ENCODE peak calls at places on chromosomes 6 and 20, in six cellular contexts. One of them, this sample, is unnamed. For H3K4me1, the result is how much of the 10 kb centered on the place peaks cover.

GRCh38 chr6:108737594-108738546 is 110.4 kb upstream of the ARMC2 start:
- DNase-seq in IMR-90: peak
- DNase-seq in cardiac muscle cell: peak
- DNase-seq in upper lobe of right lung: no peak
- DNase-seq in ascending aorta: peak
- DNase-seq in A549: peak
- DNase-seq in this sample: peak

GRCh38 chr20:1357921-1358671 is 29.2 kb upstream of the SDCBP2 start:
- DNase-seq in IMR-90: peak
- DNase-seq in cardiac muscle cell: peak
- DNase-seq in upper lobe of right lung: no peak
- DNase-seq in ascending aorta: no peak
- DNase-seq in A549: no peak
- DNase-seq in this sample: peak

GRCh38 chr20:3843490-3843889 is 3.1 kb upstream of the MAVS start:
- DNase-seq in IMR-90: peak
- DNase-seq in cardiac muscle cell: peak
- DNase-seq in upper lobe of right lung: no peak
- DNase-seq in ascending aorta: no peak
- DNase-seq in A549: peak
- DNase-seq in this sample: peak

GRCh38 chr6:159094444-159095252 is 49.9 kb upstream of the TAGAP start:
- DNase-seq in IMR-90: no peak
- DNase-seq in cardiac muscle cell: no peak
- DNase-seq in upper lobe of right lung: no peak
- DNase-seq in ascending aorta: no peak
- DNase-seq in A549: no peak
- DNase-seq in this sample: no peak

GRCh38 chr6:35895560-35895959 is 25.3 kb downstream of the SRPK1 start:
- DNase-seq in IMR-90: peak
- DNase-seq in cardiac muscle cell: no peak
- DNase-seq in upper lobe of right lung: no peak
- DNase-seq in ascending aorta: no peak
- DNase-seq in A549: no peak
- DNase-seq in this sample: peak

GRCh38 chr6:168163096-168163731 is 84.2 kb upstream of the FRMD1 start:
- DNase-seq in IMR-90: peak
- DNase-seq in cardiac muscle cell: peak
- DNase-seq in upper lobe of right lung: no peak
- DNase-seq in ascending aorta: no peak
- DNase-seq in A549: no peak
- DNase-seq in this sample: peak

GRCh38 chr6:74415056-74415455 is 719.1 kb downstream of the CD109 start:
- DNase-seq in IMR-90: no peak
- DNase-seq in cardiac muscle cell: peak
- DNase-seq in upper lobe of right lung: no peak
- DNase-seq in ascending aorta: no peak
- DNase-seq in A549: no peak
- DNase-seq in this sample: peak

GRCh38 chr6:39330057-39330456 is 7.6 kb upstream of the KCNK16 start:
- DNase-seq in IMR-90: no peak
- DNase-seq in cardiac muscle cell: no peak
- DNase-seq in upper lobe of right lung: no peak
- DNase-seq in ascending aorta: no peak
- DNase-seq in A549: no peak
- DNase-seq in this sample: no peak

GRCh38 chr20:40232288-40232687 is 456.7 kb downstream of the MAFB start:
- DNase-seq in IMR-90: no peak
- DNase-seq in cardiac muscle cell: peak
- DNase-seq in upper lobe of right lung: no peak
- DNase-seq in ascending aorta: no peak
- DNase-seq in A549: no peak
- DNase-seq in this sample: no peak

GRCh38 chr20:4546786-4547185 is 174.9 kb upstream of the PRND start:
- DNase-seq in IMR-90: peak
- DNase-seq in cardiac muscle cell: peak
- DNase-seq in upper lobe of right lung: no peak
- DNase-seq in ascending aorta: no peak
- DNase-seq in A549: peak
- DNase-seq in this sample: peak

GRCh38 chr20:11738852-11739251 is 178.8 kb upstream of the BTBD3 start:
- DNase-seq in IMR-90: no peak
- DNase-seq in cardiac muscle cell: no peak
- DNase-seq in upper lobe of right lung: no peak
- DNase-seq in ascending aorta: no peak
- DNase-seq in A549: no peak
- DNase-seq in this sample: no peak

DNA sequence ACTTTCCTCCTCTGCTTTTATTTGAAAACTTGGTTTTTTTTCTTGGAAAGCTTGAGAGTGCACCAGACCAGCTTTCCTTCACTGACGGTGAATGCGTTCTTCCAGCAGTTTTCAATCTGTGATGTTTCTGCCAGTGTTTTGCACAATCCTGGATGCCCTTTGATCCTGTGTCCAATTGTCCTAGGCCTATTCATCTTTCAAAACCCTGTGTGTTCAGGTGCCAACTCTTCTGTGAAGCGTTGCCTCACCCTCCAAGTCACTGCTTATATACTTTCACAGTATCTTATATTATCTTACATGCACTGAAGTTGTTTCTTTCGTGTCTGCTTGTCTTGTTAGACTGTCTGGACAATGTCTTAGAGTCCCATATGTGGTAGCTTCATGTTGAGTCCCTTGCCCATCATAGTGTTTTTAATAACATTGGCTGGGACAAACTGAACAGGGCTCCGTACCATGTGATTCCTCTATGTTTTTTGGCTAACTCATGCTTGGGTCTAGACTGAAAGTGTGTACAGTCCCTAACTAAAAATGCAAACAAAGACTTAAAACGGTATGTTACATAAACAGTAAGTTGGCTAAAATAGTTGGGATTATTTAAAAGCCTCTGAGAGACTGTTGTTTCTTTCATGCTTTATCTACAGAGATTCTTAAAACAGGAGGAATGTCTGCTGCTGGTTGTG is 2.0 kb downstream of the RNF217 start:
- DNase-seq in IMR-90: peak
- DNase-seq in cardiac muscle cell: peak
- DNase-seq in upper lobe of right lung: no peak
- DNase-seq in ascending aorta: peak
- DNase-seq in A549: no peak
- DNase-seq in this sample: peak
- H3K27ac ChIP-seq in IMR-90: peak
- H3K27ac ChIP-seq in cardiac muscle cell: peak
- H3K27ac ChIP-seq in upper lobe of right lung: peak
- H3K27ac ChIP-seq in ascending aorta: peak
- H3K27ac ChIP-seq in A549: peak
- H3K27ac ChIP-seq in this sample: peak

GRCh38 chr20:23152902-23153301 is 66.8 kb upstream of the CD93 start:
- DNase-seq in IMR-90: no peak
- DNase-seq in cardiac muscle cell: no peak
- DNase-seq in upper lobe of right lung: no peak
- DNase-seq in ascending aorta: peak
- DNase-seq in A549: no peak
- DNase-seq in this sample: no peak

GRCh38 chr20:23153696-23154341 is 67.7 kb upstream of the CD93 start:
- DNase-seq in IMR-90: no peak
- DNase-seq in cardiac muscle cell: no peak
- DNase-seq in upper lobe of right lung: no peak
- DNase-seq in ascending aorta: no peak
- DNase-seq in A549: no peak
- DNase-seq in this sample: no peak

GRCh38 chr20:23156170-23156841 is 70.2 kb upstream of the CD93 start:
- DNase-seq in IMR-90: peak
- DNase-seq in cardiac muscle cell: peak
- DNase-seq in upper lobe of right lung: no peak
- DNase-seq in ascending aorta: peak
- DNase-seq in A549: peak
- DNase-seq in this sample: peak

GRCh38 chr20:23156842-23157423 is 70.8 kb upstream of the CD93 start:
- DNase-seq in IMR-90: no peak
- DNase-seq in cardiac muscle cell: no peak
- DNase-seq in upper lobe of right lung: no peak
- DNase-seq in ascending aorta: peak
- DNase-seq in A549: no peak
- DNase-seq in this sample: peak

DNA sequence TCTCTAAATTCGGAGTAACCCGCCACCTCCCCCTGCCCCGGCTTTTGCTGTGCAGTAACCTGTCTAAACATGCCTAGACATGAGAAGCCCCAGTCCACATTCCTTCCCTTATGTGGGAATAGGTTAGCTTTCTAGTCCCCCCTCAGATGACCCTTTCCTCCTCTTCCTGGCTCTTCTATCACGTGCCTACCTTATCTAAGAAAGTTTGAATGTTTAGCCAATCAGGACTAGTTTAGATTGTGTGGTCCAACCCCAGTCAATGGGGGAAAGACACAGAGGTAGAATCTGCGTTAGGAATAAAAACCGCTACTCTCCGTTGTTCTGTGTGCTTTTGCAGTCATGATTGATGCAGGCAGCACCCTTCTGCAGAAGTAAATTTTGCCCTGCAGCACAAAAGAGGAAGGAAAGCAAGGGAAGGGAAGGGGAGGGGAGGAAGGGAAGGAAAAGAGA is 69.0 kb upstream of the CD93 start:
- DNase-seq in IMR-90: no peak
- DNase-seq in cardiac muscle cell: no peak
- DNase-seq in upper lobe of right lung: no peak
- DNase-seq in ascending aorta: no peak
- DNase-seq in A549: no peak
- DNase-seq in this sample: no peak
- H3K4me1 ChIP-seq in IMR-90: under half
- H3K4me1 ChIP-seq in cardiac muscle cell: under half
- H3K4me1 ChIP-seq in upper lobe of right lung: under half
- H3K4me1 ChIP-seq in ascending aorta: under half
- H3K4me1 ChIP-seq in A549: under half
- H3K4me1 ChIP-seq in this sample: under half

DNA sequence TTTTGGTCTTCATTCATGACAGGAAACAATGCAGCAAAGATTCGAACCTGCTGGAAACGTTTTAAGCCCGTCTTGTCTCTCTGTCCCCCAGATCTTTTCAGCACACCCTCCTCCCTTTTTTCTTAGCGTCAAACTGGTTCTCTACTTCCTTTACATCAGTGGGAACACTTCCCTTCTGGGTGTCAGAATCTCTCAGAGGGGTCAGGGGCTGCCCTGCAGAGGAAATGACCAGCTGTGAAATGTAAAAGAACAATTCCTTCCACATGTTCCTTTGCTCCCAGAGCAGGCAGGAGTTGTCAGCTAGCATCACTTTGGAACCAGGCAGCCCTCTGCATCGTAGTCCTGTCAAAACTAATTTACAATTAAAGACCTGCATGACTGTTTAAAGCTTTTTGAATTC is 619.0 kb downstream of the TFAP2A start:
- DNase-seq in IMR-90: no peak
- DNase-seq in cardiac muscle cell: peak
- DNase-seq in upper lobe of right lung: no peak
- DNase-seq in ascending aorta: no peak
- DNase-seq in A549: no peak
- DNase-seq in this sample: no peak
- H3K27ac ChIP-seq in IMR-90: no peak
- H3K27ac ChIP-seq in cardiac muscle cell: no peak
- H3K27ac ChIP-seq in upper lobe of right lung: no peak
- H3K27ac ChIP-seq in ascending aorta: no peak
- H3K27ac ChIP-seq in A549: no peak
- H3K27ac ChIP-seq in this sample: no peak

DNA sequence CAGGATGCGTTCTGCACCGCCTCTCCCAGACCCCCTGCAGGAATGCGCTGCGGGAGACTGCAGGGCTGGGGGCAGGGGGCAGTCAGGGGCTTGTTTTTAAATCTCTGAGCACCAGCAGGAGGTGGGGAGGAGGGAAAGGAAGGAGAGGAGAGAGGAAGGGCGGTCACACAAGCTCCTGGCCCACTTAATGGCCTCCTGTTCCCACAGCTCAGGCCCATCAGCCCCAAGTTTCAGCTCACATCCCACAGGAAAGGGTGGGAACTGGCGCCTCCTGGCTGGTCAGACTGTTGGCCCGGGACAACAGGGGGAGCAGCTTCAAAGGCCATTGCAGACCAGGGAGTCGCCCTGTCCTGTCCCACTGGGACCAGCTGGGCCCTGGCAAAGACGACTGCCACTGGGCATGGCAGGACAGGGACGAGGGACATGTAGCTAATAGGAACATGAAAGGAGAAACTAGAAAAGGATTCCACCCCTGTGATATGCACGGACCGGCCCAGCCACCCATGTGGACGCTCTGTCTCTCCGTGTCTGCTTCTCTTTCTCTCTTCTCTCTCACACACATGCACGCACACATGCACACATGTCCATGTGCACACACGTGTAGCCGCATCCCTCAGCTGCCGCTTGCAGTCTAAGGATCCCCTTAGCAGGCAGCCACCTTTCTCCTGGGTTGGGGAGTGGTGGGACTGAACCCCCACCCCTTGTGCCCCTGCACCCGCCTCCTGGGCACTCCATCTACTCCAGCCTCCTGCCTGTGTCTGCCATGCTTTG is 34.6 kb downstream of the TFEB start:
- DNase-seq in IMR-90: no peak
- DNase-seq in cardiac muscle cell: no peak
- DNase-seq in upper lobe of right lung: no peak
- DNase-seq in ascending aorta: no peak
- DNase-seq in A549: no peak
- DNase-seq in this sample: no peak
- H3K4me1 ChIP-seq in IMR-90: under half
- H3K4me1 ChIP-seq in cardiac muscle cell: under half
- H3K4me1 ChIP-seq in upper lobe of right lung: under half
- H3K4me1 ChIP-seq in ascending aorta: under half
- H3K4me1 ChIP-seq in A549: under half
- H3K4me1 ChIP-seq in this sample: under half

GRCh38 chr6:47062346-47062745 is 20.2 kb upstream of the ADGRF1 start:
- DNase-seq in IMR-90: no peak
- DNase-seq in cardiac muscle cell: no peak
- DNase-seq in upper lobe of right lung: no peak
- DNase-seq in ascending aorta: no peak
- DNase-seq in A549: no peak
- DNase-seq in this sample: no peak
- H3K27ac ChIP-seq in IMR-90: no peak
- H3K27ac ChIP-seq in cardiac muscle cell: no peak
- H3K27ac ChIP-seq in upper lobe of right lung: no peak
- H3K27ac ChIP-seq in ascending aorta: no peak
- H3K27ac ChIP-seq in A549: no peak
- H3K27ac ChIP-seq in this sample: no peak

GRCh38 chr6:43123691-43124314 is 47.3 kb upstream of the SRF start:
- DNase-seq in IMR-90: no peak
- DNase-seq in cardiac muscle cell: no peak
- DNase-seq in upper lobe of right lung: no peak
- DNase-seq in ascending aorta: no peak
- DNase-seq in A549: no peak
- DNase-seq in this sample: peak

GRCh38 chr6:43125119-43125518 is 46.0 kb upstream of the SRF start:
- DNase-seq in IMR-90: peak
- DNase-seq in cardiac muscle cell: peak
- DNase-seq in upper lobe of right lung: no peak
- DNase-seq in ascending aorta: no peak
- DNase-seq in A549: no peak
- DNase-seq in this sample: peak

GRCh38 chr6:43122146-43122545 is 46.0 kb downstream of the PTK7 start:
- DNase-seq in IMR-90: no peak
- DNase-seq in cardiac muscle cell: no peak
- DNase-seq in upper lobe of right lung: no peak
- DNase-seq in ascending aorta: no peak
- DNase-seq in A549: no peak
- DNase-seq in this sample: no peak

GRCh38 chr6:43125555-43125954 is 45.5 kb upstream of the SRF start:
- DNase-seq in IMR-90: no peak
- DNase-seq in cardiac muscle cell: no peak
- DNase-seq in upper lobe of right lung: no peak
- DNase-seq in ascending aorta: no peak
- DNase-seq in A549: no peak
- DNase-seq in this sample: peak

GRCh38 chr6:43124481-43124880 is 46.6 kb upstream of the SRF start:
- DNase-seq in IMR-90: no peak
- DNase-seq in cardiac muscle cell: no peak
- DNase-seq in upper lobe of right lung: no peak
- DNase-seq in ascending aorta: no peak
- DNase-seq in A549: no peak
- DNase-seq in this sample: no peak
- H3K4me1 ChIP-seq in IMR-90: half or more
- H3K4me1 ChIP-seq in cardiac muscle cell: under half
- H3K4me1 ChIP-seq in upper lobe of right lung: under half
- H3K4me1 ChIP-seq in ascending aorta: under half
- H3K4me1 ChIP-seq in A549: under half
- H3K4me1 ChIP-seq in this sample: half or more